ENCODE peak calls at places on chromosomes 2 and 18, in five cellular contexts. U, T, R, Q and B are unnamed samples.
A peak's percentile ranks its signal among the peaks of the same experiment; 100 is the strongest.

GRCh38 chr2:148887349-148888002 is 12.4 kb downstream of the KIF5C start:
- DNase-seq in T (no peak), Q (no peak), R (no peak), U (no peak), B (no peak)

GRCh38 chr2:84958135-84959044 is 12.6 kb upstream of the KCMF1 start:
- DNase-seq in T (peak; percentile 67), U (peak; percentile 99), R (peak; percentile 91), Q (peak; percentile 96), B (peak; percentile 97)

GRCh38 chr2:37080231-37080630 is 3.9 kb downstream of the HEATR5B start:
- DNase-seq in U (no peak), Q (no peak), R (no peak), T (no peak), B (no peak)

GRCh38 chr2:203553784-203554183 is 18.7 kb upstream of the RAPH1 start:
- DNase-seq in Q (no peak), R (no peak), U (no peak), T (no peak), B (no peak)

GRCh38 chr2:197254776-197255521 is 55.6 kb downstream of the ANKRD44 start:
- DNase-seq in R (no peak), U (no peak), T (no peak), Q (no peak), B (no peak)

GRCh38 chr18:45728341-45729010 is 4.5 kb downstream of the SLC14A1 start:
- DNase-seq in U (no peak), Q (peak; percentile 68), T (no peak), R (no peak), B (no peak)

GRCh38 chr2:174779361-174779928 is 15.2 kb upstream of the CHRNA1 start:
- DNase-seq in Q (peak; percentile 66), T (no peak), U (no peak), R (no peak), B (no peak)

GRCh38 chr2:100857341-100857740 is 37.4 kb downstream of the NPAS2 start:
- DNase-seq in T (no peak), Q (no peak), R (no peak), U (no peak), B (no peak)

GRCh38 chr2:37443082-37443481 is 98.7 kb downstream of the QPCT start:
- DNase-seq in R (no peak), Q (no peak), T (no peak), U (no peak), B (no peak)

GRCh38 chr2:119821266-119821665 is 61.5 kb downstream of the PTPN4 start:
- DNase-seq in R (no peak), T (no peak), U (no peak), Q (no peak), B (no peak)

GRCh38 chr2:69307696-69308064 is 79.3 kb downstream of the GFPT1 start:
- DNase-seq in T (no peak), U (no peak), R (no peak), Q (no peak), B (no peak)

GRCh38 chr2:128277961-128278681 is 40.5 kb downstream of the HS6ST1 start:
- DNase-seq in T (peak; percentile 62), R (no peak), U (no peak), Q (no peak), B (no peak)

GRCh38 chr2:44801289-44801675 is 140.2 kb upstream of the SIX3 start:
- DNase-seq in T (no peak), R (no peak), U (no peak), Q (no peak), B (no peak)

GRCh38 chr2:6637329-6637728 is 228.4 kb downstream of the CMPK2 start:
- DNase-seq in T (no peak), U (no peak), R (no peak), Q (no peak), B (no peak)

GRCh38 chr18:68735498-68736343 is 20.8 kb upstream of the TMX3 start:
- DNase-seq in Q (peak; percentile 76), R (peak; percentile 40), U (peak; percentile 66), T (no peak), B (no peak)

GRCh38 chr18:59266019-59266369 is 7.3 kb downstream of the RAX start:
- DNase-seq in T (no peak), R (no peak), Q (no peak), U (no peak), B (no peak)

GRCh38 chr2:152406836-152407161 is 71.8 kb downstream of the FMNL2 start:
- DNase-seq in U (no peak), R (no peak), Q (no peak), T (no peak), B (no peak)

GRCh38 chr18:12946549-12947354 is 1.1 kb upstream of the SEH1L start:
- DNase-seq in U (peak; percentile 56), T (no peak), R (peak; percentile 69), Q (peak; percentile 83), B (peak; percentile 60)

GRCh38 chr2:119240311-119241204 is 16.9 kb downstream of the STEAP3 start:
- DNase-seq in T (peak; percentile 79), R (peak; percentile 84), Q (peak; percentile 60), U (peak; percentile 71), B (peak; percentile 62)

GRCh38 chr18:34772887-34773286 is 62.8 kb downstream of the DTNA start:
- DNase-seq in R (no peak), U (no peak), Q (peak; percentile 61), T (no peak), B (peak; percentile 1)

GRCh38 chr2:240960309-240960962 is 38.0 kb upstream of the SNED1 start:
- DNase-seq in T (peak; percentile 82), U (no peak), R (peak; percentile 19), Q (peak; percentile 79), B (no peak)

GRCh38 chr18:22521026-22521707 is 103.5 kb upstream of the CTAGE1 start:
- DNase-seq in T (no peak), U (no peak), Q (no peak), R (no peak), B (no peak)

GRCh38 chr2:189066037-189066436 is 91.9 kb downstream of the COL3A1 start:
- DNase-seq in T (no peak), U (peak; percentile 58), Q (peak; percentile 69), R (no peak), B (no peak)

GRCh38 chr18:26868968-26869586 is 3.6 kb upstream of the AQP4 start:
- DNase-seq in Q (no peak), U (no peak), T (no peak), R (no peak), B (no peak)

GRCh38 chr2:168738057-168738456 is 64.4 kb upstream of the NOSTRIN start:
- DNase-seq in T (no peak), R (no peak), U (no peak), Q (no peak), B (peak; percentile 7)

GRCh38 chr2:3007135-3007534 is 370.5 kb downstream of the EIPR1 start:
- DNase-seq in R (no peak), T (no peak), Q (no peak), U (no peak), B (no peak)

GRCh38 chr2:40591785-40592184 is 139.9 kb upstream of the SLC8A1 start:
- DNase-seq in T (no peak), Q (no peak), U (no peak), R (peak; percentile 16), B (no peak)

GRCh38 chr2:144181006-144181405 is 338.9 kb downstream of the ZEB2 start:
- DNase-seq in U (no peak), T (no peak), R (no peak), Q (peak; percentile 51), B (no peak)
- H3K4me3 ChIP-seq in U (no peak overlapping the region), T (no peak overlapping the region), R (no peak overlapping the region), Q (no peak overlapping the region), B (no peak overlapping the region)

DNA sequence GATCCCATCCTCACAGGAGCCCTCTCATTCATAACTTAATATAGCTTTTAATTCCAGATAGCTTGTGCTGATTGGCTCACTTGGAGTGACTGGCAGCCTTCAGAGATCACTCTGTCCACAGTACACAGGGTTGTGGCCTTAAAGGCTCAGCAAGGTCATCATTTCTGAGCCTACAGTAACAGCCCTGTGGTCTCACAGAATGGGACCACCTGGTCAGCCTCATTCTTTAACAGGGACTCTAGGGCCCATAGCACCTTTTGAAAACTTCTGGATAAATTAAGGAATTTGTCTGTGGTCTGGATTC is 51.3 kb downstream of the ZFP36L2 start:
- DNase-seq in Q (peak; percentile 51), R (no peak), T (no peak), U (no peak), B (no peak)
- H3K4me3 ChIP-seq in Q (no peak overlapping the region), R (no peak overlapping the region), T (no peak overlapping the region), U (no peak overlapping the region), B (no peak overlapping the region)

DNA sequence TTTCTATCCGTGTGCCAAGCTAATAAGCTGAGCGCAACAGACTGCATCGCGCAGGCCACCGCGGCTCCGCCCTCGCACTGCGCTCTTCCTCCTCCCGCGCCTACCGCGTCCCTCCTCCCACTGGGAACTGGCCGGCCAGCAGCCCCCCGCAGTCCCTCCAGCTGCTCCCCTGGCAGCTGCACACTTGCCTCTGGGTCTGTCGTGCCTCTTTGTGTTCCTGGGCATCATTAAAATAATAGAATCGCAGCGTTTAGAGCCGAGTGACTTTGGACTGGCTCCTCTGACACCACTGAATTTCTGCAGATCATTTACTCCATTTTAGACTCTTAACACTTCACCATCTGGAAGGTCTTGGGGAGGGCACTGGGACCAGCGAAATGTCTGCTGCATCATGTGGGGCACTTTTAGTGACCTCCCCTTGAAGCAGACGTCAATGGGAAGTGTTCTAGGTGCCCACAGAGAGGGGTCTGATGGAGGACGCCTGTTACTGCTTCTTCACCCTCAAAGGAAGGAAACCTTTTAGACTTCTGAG is 20.9 kb upstream of the NAB1 start:
- DNase-seq in T (no peak), Q (no peak), R (no peak), U (no peak), B (peak; percentile 44)
- H3K4me3 ChIP-seq in T (peak overlapping the region; percentile 49), Q (peak overlapping the region; percentile 51), R (no peak overlapping the region), U (no peak overlapping the region), B (peak overlapping the region; percentile 45)

GRCh38 chr2:25977768-25978167 is 4.5 kb downstream of the KIF3C start:
- DNase-seq in U (peak; percentile 97), R (no peak), Q (peak; percentile 59), T (no peak), B (peak; percentile 39)

GRCh38 chr2:25980951-25981350 is 1.3 kb downstream of the KIF3C start:
- DNase-seq in T (no peak), U (no peak), Q (no peak), R (no peak), B (no peak)

GRCh38 chr2:25979006-25979405 is 3.3 kb downstream of the KIF3C start:
- DNase-seq in R (no peak), T (no peak), Q (peak; percentile 21), U (peak; percentile 39), B (no peak)

GRCh38 chr2:25980076-25980887 is 2.0 kb downstream of the KIF3C start:
- DNase-seq in T (no peak), Q (no peak), R (no peak), U (no peak), B (no peak)

DNA sequence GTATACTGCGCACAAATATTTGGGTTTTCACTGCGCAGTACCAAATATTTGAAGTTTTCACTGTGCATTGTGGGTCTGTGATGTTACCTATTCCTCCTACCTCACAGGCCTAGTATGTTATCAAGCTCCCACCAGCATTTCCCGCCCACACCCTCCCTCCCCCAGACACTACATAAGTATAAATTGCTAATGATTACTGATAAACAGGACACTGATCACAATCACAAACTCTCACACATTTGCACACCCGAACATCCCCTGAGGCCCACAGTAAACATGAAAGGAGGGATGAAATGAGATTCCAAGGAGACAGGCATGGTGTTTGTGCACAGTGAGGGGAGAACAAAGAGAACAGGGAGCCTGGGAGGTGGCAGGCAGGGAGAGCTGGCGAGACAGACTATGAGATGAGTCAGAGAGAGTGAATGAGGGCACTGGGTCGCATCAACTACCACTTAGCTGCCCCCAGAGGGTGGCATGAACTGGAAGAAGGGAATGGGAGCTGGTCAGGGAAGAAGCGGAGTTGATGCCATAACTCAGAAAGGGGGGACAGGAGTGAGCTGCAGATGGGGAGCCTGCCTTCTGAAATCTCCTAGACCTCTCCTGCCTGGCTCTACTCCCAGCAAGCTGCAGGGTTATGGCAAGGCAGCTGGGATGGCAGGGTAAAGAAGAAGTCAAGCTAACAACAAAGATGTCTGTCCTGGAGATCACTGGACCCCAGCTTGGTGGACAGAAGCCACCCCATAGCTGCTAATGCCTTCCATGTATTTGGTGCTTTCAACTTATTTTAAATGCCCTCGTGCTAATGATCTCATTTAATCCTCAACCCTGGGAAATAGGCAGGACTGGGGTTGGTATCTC is 5.2 kb downstream of the KIF3C start:
- DNase-seq in Q (no peak), T (no peak), R (no peak), U (peak; percentile 53), B (peak; percentile 39)
- H3K4me3 ChIP-seq in Q (no peak overlapping the region), T (no peak overlapping the region), R (no peak overlapping the region), U (peak overlapping the region; percentile 11), B (no peak overlapping the region)